ENCODE peak calls at places on chromosomes 16 and 17, in eight cellular contexts. V, D, Y, L, A, I, P and G are unnamed samples. For H3K4me1 and H3K36me3, the result is how much of the 10 kb centered on the place peaks cover.

GRCh38 chr17:32693135-32693897 is 183.6 kb downstream of the MYO1D start:
- DNase-seq in A (no peak), I (no peak), D (no peak), L (no peak), Y (no peak), V (no peak), P (no peak), G (no peak)

GRCh38 chr16:12245923-12246290 is 269.4 kb downstream of the SNX29 start:
- DNase-seq in I (no peak), V (no peak), A (no peak), D (no peak), P (no peak), Y (no peak), L (no peak), G (no peak)

GRCh38 chr16:88264641-88265285 is 118.0 kb upstream of the ZNF469 start:
- DNase-seq in P (peak), Y (peak), L (peak), D (peak), A (peak), V (peak), I (peak), G (peak)

GRCh38 chr17:66541461-66542182 is 239.2 kb downstream of the PRKCA start:
- DNase-seq in D (no peak), P (no peak), V (no peak), A (peak), L (no peak), I (no peak), Y (no peak), G (peak)

GRCh38 chr17:82887255-82888164 is 47.7 kb upstream of the ZNF750 start:
- DNase-seq in D (no peak), P (no peak), I (no peak), Y (no peak), A (no peak), L (no peak), V (no peak), G (no peak)

GRCh38 chr17:47698749-47699535 is 5.0 kb downstream of the TBKBP1 start:
- DNase-seq in P (peak), L (peak), Y (no peak), V (peak), I (peak), D (peak), A (peak), G (peak)

GRCh38 chr16:10780628-10781027 is 37.0 kb downstream of the NUBP1 start:
- DNase-seq in Y (no peak), L (no peak), P (no peak), A (no peak), D (no peak), I (no peak), V (no peak), G (no peak)

GRCh38 chr17:15264542-15264941 is 584 bp downstream of the PMP22 start:
- DNase-seq in A (no peak), I (no peak), D (no peak), L (peak), P (no peak), V (peak), Y (peak), G (peak)

GRCh38 chr17:72606656-72607055 is 485.8 kb downstream of the SLC39A11 start:
- DNase-seq in I (no peak), L (no peak), D (no peak), P (no peak), V (no peak), Y (no peak), A (no peak), G (no peak)

GRCh38 chr17:60968266-60968665 is 290.6 kb downstream of the BCAS3 start:
- DNase-seq in P (no peak), I (no peak), Y (no peak), D (no peak), L (no peak), A (no peak), V (no peak), G (no peak)

GRCh38 chr16:71421911-71422310 is 19.9 kb downstream of the TLE7 start:
- DNase-seq in P (no peak), L (no peak), I (no peak), Y (no peak), D (peak), V (peak), A (peak), G (no peak)

GRCh38 chr17:79937435-79937870 is 98.2 kb upstream of the CBX4 start:
- DNase-seq in L (no peak), D (no peak), P (no peak), A (peak), I (no peak), V (no peak), Y (no peak), G (peak)

GRCh38 chr16:52128407-52128806 is 418.5 kb downstream of the TOX3 start:
- DNase-seq in L (no peak), D (no peak), I (no peak), P (no peak), V (no peak), A (no peak), Y (no peak), G (no peak)

GRCh38 chr17:13476722-13477121 is 125.0 kb downstream of the HS3ST3A1 start:
- DNase-seq in V (no peak), A (no peak), D (no peak), P (no peak), Y (no peak), L (no peak), I (no peak), G (no peak)

GRCh38 chr17:31309525-31309924 is 4.3 kb downstream of the EVI2B start:
- DNase-seq in D (no peak), I (peak), A (no peak), P (no peak), L (no peak), Y (no peak), V (no peak), G (no peak)

GRCh38 chr16:85900031-85900792 is 1.2 kb downstream of the IRF8 start:
- DNase-seq in D (no peak), L (no peak), Y (no peak), V (no peak), A (no peak), P (no peak), I (no peak), G (no peak)

GRCh38 chr17:54662978-54663876 is 237.4 kb upstream of the TOM1L1 start:
- DNase-seq in V (no peak), P (no peak), A (no peak), D (no peak), I (no peak), L (no peak), Y (no peak), G (no peak)

GRCh38 chr17:72063262-72063661 is 57.6 kb upstream of the SOX9 start:
- DNase-seq in P (no peak), D (no peak), I (no peak), Y (no peak), L (no peak), V (no peak), A (no peak), G (no peak)

GRCh38 chr17:81231121-81231645 is 7.7 kb downstream of the TEPSIN start:
- DNase-seq in D (no peak), Y (no peak), I (no peak), L (no peak), V (no peak), A (no peak), P (no peak), G (no peak)

GRCh38 chr16:85556456-85557082 is 56.6 kb upstream of the GSE1 start:
- DNase-seq in D (peak), P (peak), V (peak), Y (no peak), L (peak), I (peak), A (peak), G (peak)

GRCh38 chr16:70808371-70808770 is 7.4 kb upstream of the VAC14 start:
- DNase-seq in V (no peak), P (no peak), A (no peak), I (no peak), L (no peak), Y (no peak), D (no peak), G (no peak)

GRCh38 chr17:76697702-76698465 is 12.9 kb downstream of the MXRA7 start:
- DNase-seq in V (no peak), A (peak), P (peak), D (peak), Y (no peak), I (no peak), L (no peak), G (no peak)

GRCh38 chr17:74268554-74268953 is 5.5 kb upstream of the DNAI2 start:
- DNase-seq in Y (no peak), A (peak), I (no peak), L (no peak), P (no peak), V (no peak), D (no peak), G (no peak)

GRCh38 chr16:50301626-50302471 is 35.5 kb downstream of the ADCY7 start:
- DNase-seq in P (peak), I (no peak), Y (no peak), L (peak), V (peak), A (peak), D (peak), G (no peak)

GRCh38 chr16:61934591-61934990 is 101.6 kb downstream of the CDH8 start:
- DNase-seq in P (no peak), D (no peak), I (no peak), L (no peak), V (no peak), Y (no peak), A (no peak), G (no peak)

GRCh38 chr16:8704098-8704497 is 29.7 kb downstream of the ABAT start:
- DNase-seq in I (no peak), Y (no peak), A (no peak), D (no peak), V (no peak), L (no peak), P (no peak), G (no peak)

GRCh38 chr17:61490540-61490975 is 38.3 kb downstream of the TBX4 start:
- DNase-seq in L (no peak), I (no peak), D (no peak), V (no peak), A (peak), Y (no peak), P (no peak), G (no peak)

GRCh38 chr17:68198931-68199836 is 48.7 kb upstream of the AMZ2 start:
- DNase-seq in A (peak), L (no peak), P (no peak), I (peak), Y (no peak), V (peak), D (no peak), G (no peak)

GRCh38 chr17:27494192-27495091 is 38.2 kb downstream of the KSR1 start:
- DNase-seq in L (peak), P (peak), D (peak), A (no peak), I (no peak), V (no peak), Y (peak), G (peak)

GRCh38 chr16:35144212-35144932 is 1685.0 kb downstream of the TP53TG3F start:
- DNase-seq in L (peak), I (no peak), V (peak), Y (no peak), P (no peak), A (no peak), D (no peak), G (no peak)

GRCh38 chr17:62626719-62627218 is 701 bp upstream of the MRC2 start:
- DNase-seq in L (no peak), P (peak), D (no peak), I (no peak), V (no peak), A (peak), Y (peak), G (peak)

GRCh38 chr17:34820922-34821321 is 140.3 kb downstream of the CCT6B start:
- DNase-seq in I (no peak), A (no peak), V (no peak), L (no peak), P (no peak), Y (no peak), D (no peak), G (no peak)

GRCh38 chr16:48054881-48055601 is 100.8 kb downstream of the ABCC12 start:
- DNase-seq in D (peak), V (no peak), I (no peak), Y (no peak), A (peak), P (no peak), L (peak), G (peak)

GRCh38 chr17:80208050-80208449 is 12.1 kb downstream of the SGSH start:
- DNase-seq in A (peak), D (no peak), V (peak), P (no peak), L (no peak), I (no peak), Y (no peak), G (no peak)

GRCh38 chr16:19515765-19516164 is 6.1 kb downstream of the GDE1 start:
- DNase-seq in I (no peak), D (no peak), Y (no peak), A (no peak), V (no peak), L (no peak), P (no peak), G (no peak)

GRCh38 chr16:4891097-4891885 is 44.0 kb downstream of the UBN1 start:
- DNase-seq in D (no peak), P (no peak), A (peak), I (no peak), L (no peak), V (no peak), Y (no peak), G (no peak)

GRCh38 chr17:64781810-64782555 is 119.9 kb upstream of the SMURF2 start:
- DNase-seq in L (no peak), A (peak), Y (no peak), P (peak), V (no peak), D (no peak), I (no peak), G (no peak)
- H3K4me1 ChIP-seq in L (under half), A (under half), Y (under half), P (under half), V (half or more), D (under half), I (under half), G (under half)

DNA sequence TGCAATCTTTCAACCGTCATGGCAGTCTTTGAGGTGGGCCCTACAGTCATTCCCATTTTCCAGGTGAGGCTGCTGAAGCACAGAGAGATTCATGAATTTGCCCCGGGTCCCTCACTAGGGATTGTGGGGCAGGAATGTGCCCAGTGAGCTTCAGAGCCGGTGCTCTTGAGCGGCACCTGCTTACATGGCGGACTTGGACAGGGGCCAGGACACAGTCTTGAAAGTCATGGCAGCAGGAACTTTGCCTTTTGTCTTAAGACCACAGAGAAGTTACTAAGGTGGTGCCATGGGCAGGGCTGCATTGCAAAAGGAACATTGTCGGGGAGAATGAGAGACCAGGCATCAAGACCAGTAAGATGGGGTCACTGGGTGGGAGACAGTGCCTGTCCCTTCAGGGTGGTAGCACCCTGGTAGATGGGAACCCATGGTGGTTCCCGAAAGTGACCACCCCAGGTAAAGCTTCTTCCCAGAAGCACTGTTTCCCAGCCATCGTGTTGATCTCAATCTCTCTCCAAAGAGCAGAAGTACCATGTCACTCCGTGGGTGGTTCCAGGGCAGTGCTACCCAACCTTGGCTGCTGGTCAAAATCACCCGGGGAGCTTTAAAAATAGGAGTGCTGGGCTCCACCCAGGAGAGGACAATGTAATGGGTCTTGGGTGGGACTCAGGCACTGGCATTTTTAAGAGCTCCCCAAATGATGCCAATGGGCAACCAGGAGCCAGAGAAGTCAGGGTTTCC is 363.6 kb downstream of the FOXL1 start:
- DNase-seq in L (no peak), V (no peak), I (no peak), A (peak), Y (no peak), D (no peak), P (no peak), G (no peak)
- H3K36me3 ChIP-seq in L (under half), V (under half), I (under half), A (under half), Y (under half), D (under half), P (under half), G (under half)

GRCh38 chr17:50201226-50201854 is at the start of gene COL1A1:
- DNase-seq in I (no peak), D (peak), A (peak), Y (no peak), V (peak), P (peak), L (no peak), G (peak)
- H3K4me1 ChIP-seq in I (under half), D (under half), A (half or more), Y (under half), V (half or more), P (under half), L (half or more), G (under half)

DNA sequence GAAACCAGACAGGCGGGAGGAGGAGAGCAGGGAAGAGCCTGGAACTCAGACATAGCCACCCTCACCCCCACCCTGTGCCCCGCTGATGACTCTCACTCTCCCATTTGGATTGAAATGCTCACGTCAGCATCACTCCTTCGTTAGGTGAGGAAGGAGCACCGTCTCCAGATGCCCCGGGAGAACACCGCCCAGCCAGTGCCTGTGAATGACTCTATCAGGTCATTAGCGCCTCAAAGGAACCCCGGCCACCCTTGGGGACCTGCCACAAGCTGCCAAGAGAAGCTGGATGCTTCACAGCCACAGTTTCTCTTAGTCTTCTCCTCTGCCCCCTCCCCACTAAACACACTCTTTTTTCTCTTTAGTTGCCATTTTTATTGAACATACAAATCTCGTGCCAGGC is 66.0 kb downstream of the CACNG3 start:
- DNase-seq in D (no peak), Y (no peak), P (no peak), V (no peak), I (no peak), A (no peak), L (no peak), G (no peak)
- H3K36me3 ChIP-seq in D (under half), Y (under half), P (under half), V (under half), I (under half), A (under half), L (under half), G (under half)

GRCh38 chr17:57928898-57929297 is 26.3 kb downstream of the CUEDC1 start:
- DNase-seq in I (no peak), Y (no peak), D (no peak), P (no peak), A (no peak), L (no peak), V (no peak), G (no peak)
- H3K4me1 ChIP-seq in I (under half), Y (half or more), D (under half), P (under half), A (under half), L (under half), V (under half), G (half or more)

GRCh38 chr17:1055751-1056645 is 59.1 kb downstream of the TIMM22 start:
- DNase-seq in L (peak), A (peak), I (no peak), D (peak), P (peak), V (peak), Y (peak), G (peak)
- H3K36me3 ChIP-seq in L (half or more), A (under half), I (under half), D (under half), P (under half), V (half or more), Y (under half), G (under half)

DNA sequence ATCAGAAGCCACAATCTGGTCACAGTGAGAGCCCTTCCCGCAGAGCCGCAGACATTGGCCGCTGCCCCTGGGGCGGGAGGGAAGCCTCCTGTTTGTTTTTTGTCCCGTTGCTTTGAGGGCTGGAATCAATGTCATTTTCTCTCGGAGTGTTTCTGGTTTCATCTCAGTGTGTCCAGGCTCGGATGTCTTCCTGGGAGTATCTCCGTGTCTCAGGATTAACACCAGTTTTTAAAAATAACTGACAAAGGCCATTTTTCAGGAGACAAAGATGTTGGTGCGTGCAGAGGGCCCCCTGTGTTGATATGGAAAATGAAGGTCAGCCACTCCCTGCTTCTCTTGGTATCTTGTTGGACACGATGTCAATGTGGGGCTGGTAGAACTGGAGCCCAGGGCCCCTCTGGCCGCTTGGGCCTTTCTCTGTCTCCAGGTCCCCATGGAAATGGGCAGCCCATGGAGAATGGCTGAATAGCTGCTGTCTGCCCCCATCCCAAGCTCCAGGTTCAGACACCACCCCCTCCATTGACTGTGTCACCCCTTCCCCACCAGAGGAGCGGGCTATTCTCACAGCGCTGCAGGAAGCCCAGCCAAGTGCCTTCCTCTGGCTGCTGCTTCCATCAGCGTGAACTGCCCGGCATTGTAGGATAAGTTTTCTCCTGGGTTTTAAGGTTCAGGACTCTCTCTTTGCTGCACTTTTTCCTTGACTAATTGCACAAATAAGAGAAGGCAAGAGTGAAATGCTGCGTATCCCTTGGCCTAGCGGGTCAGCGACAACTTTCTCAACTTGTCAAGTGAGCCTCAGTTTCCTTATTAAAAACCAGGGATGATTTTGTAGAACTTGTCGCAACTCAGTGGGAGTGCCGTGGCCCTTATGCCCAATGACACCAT is 72.2 kb upstream of the METTL9 start:
- DNase-seq in L (peak), I (no peak), A (peak), D (no peak), P (no peak), V (peak), Y (no peak), G (no peak)
- H3K4me1 ChIP-seq in L (under half), I (under half), A (under half), D (under half), P (under half), V (under half), Y (under half), G (under half)